ENCODE peak calls at places on chromosomes 6 and 20, in six cellular contexts. One of them, this sample, is unnamed.

GRCh38 chr6:168583821-168584220 is 142.8 kb downstream of the SMOC2 start:
- DNase-seq in IMR-90: no peak
- DNase-seq in cardiac muscle cell: no peak
- DNase-seq in Panc1: no peak
- DNase-seq in keratinocyte: no peak
- DNase-seq in ovary: no peak
- DNase-seq in this sample: no peak

GRCh38 chr20:19683822-19684221 is 74.2 kb upstream of the RIN2 start:
- DNase-seq in IMR-90: no peak
- DNase-seq in cardiac muscle cell: no peak
- DNase-seq in Panc1: no peak
- DNase-seq in keratinocyte: no peak
- DNase-seq in ovary: no peak
- DNase-seq in this sample: no peak

GRCh38 chr6:684831-685636 is 7.9 kb downstream of the EXOC2 start:
- DNase-seq in IMR-90: peak
- DNase-seq in cardiac muscle cell: no peak
- DNase-seq in Panc1: no peak
- DNase-seq in keratinocyte: no peak
- DNase-seq in ovary: no peak
- DNase-seq in this sample: no peak

GRCh38 chr6:7137335-7138106 is 29.8 kb downstream of the RREB1 start:
- DNase-seq in IMR-90: peak
- DNase-seq in cardiac muscle cell: peak
- DNase-seq in Panc1: no peak
- DNase-seq in keratinocyte: no peak
- DNase-seq in ovary: no peak
- DNase-seq in this sample: no peak

GRCh38 chr6:97674802-97675201 is 391.8 kb upstream of the MMS22L start:
- DNase-seq in IMR-90: peak
- DNase-seq in cardiac muscle cell: no peak
- DNase-seq in Panc1: no peak
- DNase-seq in keratinocyte: no peak
- DNase-seq in ovary: no peak
- DNase-seq in this sample: no peak

GRCh38 chr6:105769987-105770386 is 316.1 kb upstream of the PRDM1 start:
- DNase-seq in IMR-90: peak
- DNase-seq in cardiac muscle cell: no peak
- DNase-seq in Panc1: no peak
- DNase-seq in keratinocyte: no peak
- DNase-seq in ovary: no peak
- DNase-seq in this sample: no peak

GRCh38 chr20:16265334-16265733 is 307.9 kb downstream of the KIF16B start:
- DNase-seq in IMR-90: no peak
- DNase-seq in cardiac muscle cell: no peak
- DNase-seq in Panc1: no peak
- DNase-seq in keratinocyte: no peak
- DNase-seq in ovary: no peak
- DNase-seq in this sample: no peak

GRCh38 chr6:12472601-12473038 is 182.5 kb downstream of the EDN1 start:
- DNase-seq in IMR-90: peak
- DNase-seq in cardiac muscle cell: no peak
- DNase-seq in Panc1: no peak
- DNase-seq in keratinocyte: peak
- DNase-seq in ovary: no peak
- DNase-seq in this sample: peak

GRCh38 chr20:32312718-32313424 is 35.4 kb downstream of the KIF3B start:
- DNase-seq in IMR-90: no peak
- DNase-seq in cardiac muscle cell: no peak
- DNase-seq in Panc1: no peak
- DNase-seq in keratinocyte: no peak
- DNase-seq in ovary: no peak
- DNase-seq in this sample: no peak

GRCh38 chr6:166647896-166648295 is 20.8 kb upstream of the RPS6KA2 start:
- DNase-seq in IMR-90: no peak
- DNase-seq in cardiac muscle cell: no peak
- DNase-seq in Panc1: no peak
- DNase-seq in keratinocyte: no peak
- DNase-seq in ovary: no peak
- DNase-seq in this sample: no peak

GRCh38 chr6:34182751-34183531 is 37.1 kb upstream of the GRM4 start:
- DNase-seq in IMR-90: no peak
- DNase-seq in cardiac muscle cell: no peak
- DNase-seq in Panc1: no peak
- DNase-seq in keratinocyte: no peak
- DNase-seq in ovary: no peak
- DNase-seq in this sample: no peak

GRCh38 chr6:156782691-156783320 is 5.6 kb downstream of the ARID1B start:
- DNase-seq in IMR-90: no peak
- DNase-seq in cardiac muscle cell: no peak
- DNase-seq in Panc1: no peak
- DNase-seq in keratinocyte: no peak
- DNase-seq in ovary: no peak
- DNase-seq in this sample: no peak

GRCh38 chr6:152173321-152173720 is 365.8 kb downstream of the ESR1 start:
- DNase-seq in IMR-90: no peak
- DNase-seq in cardiac muscle cell: no peak
- DNase-seq in Panc1: no peak
- DNase-seq in keratinocyte: no peak
- DNase-seq in ovary: no peak
- DNase-seq in this sample: no peak

GRCh38 chr6:76684881-76685280 is 612.4 kb upstream of the IMPG1 start:
- DNase-seq in IMR-90: peak
- DNase-seq in cardiac muscle cell: peak
- DNase-seq in Panc1: no peak
- DNase-seq in keratinocyte: no peak
- DNase-seq in ovary: no peak
- DNase-seq in this sample: no peak

GRCh38 chr6:31851485-31851832 is 11.2 kb downstream of the NEU1 start:
- DNase-seq in IMR-90: peak
- DNase-seq in cardiac muscle cell: no peak
- DNase-seq in Panc1: no peak
- DNase-seq in keratinocyte: no peak
- DNase-seq in ovary: no peak
- DNase-seq in this sample: no peak

GRCh38 chr6:5457983-5458683 is 196.8 kb downstream of the FARS2 start:
- DNase-seq in IMR-90: no peak
- DNase-seq in cardiac muscle cell: no peak
- DNase-seq in Panc1: no peak
- DNase-seq in keratinocyte: no peak
- DNase-seq in ovary: no peak
- DNase-seq in this sample: no peak

GRCh38 chr6:91167846-91168245 is 581.0 kb upstream of the MAP3K7 start:
- DNase-seq in IMR-90: no peak
- DNase-seq in cardiac muscle cell: no peak
- DNase-seq in Panc1: no peak
- DNase-seq in keratinocyte: no peak
- DNase-seq in ovary: no peak
- DNase-seq in this sample: no peak

GRCh38 chr6:21826031-21826430 is 232.5 kb downstream of the SOX4 start:
- DNase-seq in IMR-90: peak
- DNase-seq in cardiac muscle cell: peak
- DNase-seq in Panc1: no peak
- DNase-seq in keratinocyte: no peak
- DNase-seq in ovary: no peak
- DNase-seq in this sample: no peak

GRCh38 chr6:3906191-3907019 is 57.2 kb downstream of the FAM50B start:
- DNase-seq in IMR-90: no peak
- DNase-seq in cardiac muscle cell: peak
- DNase-seq in Panc1: no peak
- DNase-seq in keratinocyte: no peak
- DNase-seq in ovary: no peak
- DNase-seq in this sample: no peak

GRCh38 chr6:108737594-108738546 is 110.4 kb upstream of the ARMC2 start:
- DNase-seq in IMR-90: peak
- DNase-seq in cardiac muscle cell: no peak
- DNase-seq in Panc1: peak
- DNase-seq in keratinocyte: peak
- DNase-seq in ovary: no peak
- DNase-seq in this sample: peak

GRCh38 chr6:48084201-48084600 is 26.8 kb downstream of the PTCHD4 start:
- DNase-seq in IMR-90: peak
- DNase-seq in cardiac muscle cell: no peak
- DNase-seq in Panc1: no peak
- DNase-seq in keratinocyte: no peak
- DNase-seq in ovary: no peak
- DNase-seq in this sample: no peak

GRCh38 chr20:32971703-32972161 is 32.5 kb downstream of the SUN5 start:
- DNase-seq in IMR-90: no peak
- DNase-seq in cardiac muscle cell: peak
- DNase-seq in Panc1: no peak
- DNase-seq in keratinocyte: no peak
- DNase-seq in ovary: no peak
- DNase-seq in this sample: peak

GRCh38 chr20:19308151-19308550 is 95.7 kb downstream of the SLC24A3 start:
- DNase-seq in IMR-90: no peak
- DNase-seq in cardiac muscle cell: no peak
- DNase-seq in Panc1: no peak
- DNase-seq in keratinocyte: no peak
- DNase-seq in ovary: no peak
- DNase-seq in this sample: peak

GRCh38 chr6:29763491-29764289 is 40.5 kb downstream of the HLA-F start:
- DNase-seq in IMR-90: peak
- DNase-seq in cardiac muscle cell: no peak
- DNase-seq in Panc1: no peak
- DNase-seq in keratinocyte: peak
- DNase-seq in ovary: no peak
- DNase-seq in this sample: no peak

GRCh38 chr6:36839819-36840379 is 655 bp upstream of the CPNE5 start:
- DNase-seq in IMR-90: no peak
- DNase-seq in cardiac muscle cell: peak
- DNase-seq in Panc1: no peak
- DNase-seq in keratinocyte: no peak
- DNase-seq in ovary: peak
- DNase-seq in this sample: no peak

GRCh38 chr6:43393597-43393996 is 24.1 kb upstream of the ZNF318 start:
- DNase-seq in IMR-90: no peak
- DNase-seq in cardiac muscle cell: no peak
- DNase-seq in Panc1: no peak
- DNase-seq in keratinocyte: no peak
- DNase-seq in ovary: no peak
- DNase-seq in this sample: no peak

GRCh38 chr20:19699132-19699971 is 58.7 kb upstream of the RIN2 start:
- DNase-seq in IMR-90: peak
- DNase-seq in cardiac muscle cell: no peak
- DNase-seq in Panc1: no peak
- DNase-seq in keratinocyte: peak
- DNase-seq in ovary: no peak
- DNase-seq in this sample: no peak

GRCh38 chr6:161152904-161153662 is 120.8 kb downstream of the AGPAT4 start:
- DNase-seq in IMR-90: no peak
- DNase-seq in cardiac muscle cell: no peak
- DNase-seq in Panc1: no peak
- DNase-seq in keratinocyte: no peak
- DNase-seq in ovary: no peak
- DNase-seq in this sample: no peak

GRCh38 chr20:12058201-12058600 is 140.5 kb downstream of the BTBD3 start:
- DNase-seq in IMR-90: no peak
- DNase-seq in cardiac muscle cell: no peak
- DNase-seq in Panc1: no peak
- DNase-seq in keratinocyte: no peak
- DNase-seq in ovary: no peak
- DNase-seq in this sample: no peak

GRCh38 chr6:106534564-106534982 is 94.7 kb downstream of the RTN4IP1 start:
- DNase-seq in IMR-90: no peak
- DNase-seq in cardiac muscle cell: no peak
- DNase-seq in Panc1: no peak
- DNase-seq in keratinocyte: no peak
- DNase-seq in ovary: no peak
- DNase-seq in this sample: no peak

GRCh38 chr6:140809694-140810101 is 1323.0 kb upstream of the GJE1 start:
- DNase-seq in IMR-90: no peak
- DNase-seq in cardiac muscle cell: no peak
- DNase-seq in Panc1: no peak
- DNase-seq in keratinocyte: no peak
- DNase-seq in ovary: no peak
- DNase-seq in this sample: no peak

DNA sequence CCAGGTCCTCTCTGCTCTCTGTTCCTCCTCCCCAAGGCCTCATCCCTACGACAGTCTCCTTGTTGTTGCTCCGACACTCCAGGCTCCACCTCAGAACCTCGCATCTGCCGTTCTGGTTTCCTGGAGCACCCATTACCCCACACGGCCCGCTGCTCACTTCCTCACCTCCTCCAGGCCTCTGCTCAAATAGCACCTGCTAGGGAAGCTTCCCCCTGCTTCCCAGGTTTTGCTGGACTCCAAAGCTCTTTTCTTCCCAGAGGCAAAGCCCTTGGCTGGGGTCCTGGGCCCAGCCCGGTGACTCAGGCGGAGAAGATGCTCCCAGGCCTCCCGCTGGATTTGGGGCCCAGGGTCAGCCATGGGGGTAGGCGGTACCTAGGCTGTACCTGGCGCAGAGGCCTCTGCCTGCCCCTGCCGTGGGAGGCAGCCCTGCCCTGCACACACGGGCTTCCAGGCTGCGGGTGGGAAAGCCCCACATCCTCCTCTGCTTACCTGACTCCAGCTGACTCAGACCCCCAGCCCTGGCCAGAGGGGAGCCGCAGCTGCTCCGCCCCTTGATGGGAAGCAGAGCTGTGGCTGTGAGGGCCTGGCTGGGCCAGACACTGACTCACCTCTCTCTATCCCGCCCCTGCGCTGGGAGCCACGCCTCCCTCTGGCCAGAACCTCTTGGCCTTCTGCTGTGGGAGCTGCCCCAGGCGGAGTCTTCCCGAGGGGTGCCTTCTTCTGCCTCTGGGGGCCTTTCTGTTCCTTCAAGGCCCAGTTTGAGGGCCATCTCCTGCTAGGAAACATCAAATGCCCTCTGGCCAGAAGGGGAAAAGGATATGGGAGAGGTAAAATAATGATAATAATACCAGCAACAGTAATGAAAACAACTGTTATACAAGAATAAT is 130.5 kb downstream of the CEBPB start:
- DNase-seq in IMR-90: peak
- DNase-seq in cardiac muscle cell: peak
- DNase-seq in Panc1: no peak
- DNase-seq in keratinocyte: peak
- DNase-seq in ovary: peak
- DNase-seq in this sample: peak
- TF ChIP-seq CTCF in IMR-90: no peak
- TF ChIP-seq CTCF in cardiac muscle cell: no peak
- TF ChIP-seq CTCF in Panc1: no peak
- TF ChIP-seq CTCF in keratinocyte: no peak
- TF ChIP-seq CTCF in ovary: no peak
- TF ChIP-seq CTCF in this sample: no peak

GRCh38 chr6:16132909-16133308 is 4.0 kb downstream of the MYLIP start:
- DNase-seq in IMR-90: no peak
- DNase-seq in cardiac muscle cell: no peak
- DNase-seq in Panc1: no peak
- DNase-seq in keratinocyte: no peak
- DNase-seq in ovary: no peak
- DNase-seq in this sample: no peak
- H3K4me3 ChIP-seq in IMR-90: no peak
- H3K4me3 ChIP-seq in cardiac muscle cell: peak
- H3K4me3 ChIP-seq in Panc1: no peak
- H3K4me3 ChIP-seq in keratinocyte: no peak
- H3K4me3 ChIP-seq in ovary: no peak
- H3K4me3 ChIP-seq in this sample: no peak

GRCh38 chr6:101393291-101394251 is at the start of gene GRIK2:
- DNase-seq in IMR-90: peak
- DNase-seq in cardiac muscle cell: peak
- DNase-seq in Panc1: no peak
- DNase-seq in keratinocyte: no peak
- DNase-seq in ovary: no peak
- DNase-seq in this sample: no peak
- TF ChIP-seq CTCF in IMR-90: peak
- TF ChIP-seq CTCF in cardiac muscle cell: peak
- TF ChIP-seq CTCF in Panc1: peak
- TF ChIP-seq CTCF in keratinocyte: peak
- TF ChIP-seq CTCF in ovary: no peak
- TF ChIP-seq CTCF in this sample: peak

GRCh38 chr20:54086444-54087134 is 16.2 kb upstream of the BCAS1 start:
- DNase-seq in IMR-90: peak
- DNase-seq in cardiac muscle cell: no peak
- DNase-seq in Panc1: no peak
- DNase-seq in keratinocyte: no peak
- DNase-seq in ovary: no peak
- DNase-seq in this sample: no peak
- H3K4me3 ChIP-seq in IMR-90: no peak
- H3K4me3 ChIP-seq in cardiac muscle cell: no peak
- H3K4me3 ChIP-seq in Panc1: no peak
- H3K4me3 ChIP-seq in keratinocyte: no peak
- H3K4me3 ChIP-seq in ovary: no peak
- H3K4me3 ChIP-seq in this sample: no peak